ENCODE peak calls at places on chromosomes 13 and 19, in four cellular contexts. One of them, this sample, is unnamed.

GRCh38 chr19:13633109-13633508 is 126.8 kb upstream of the CACNA1A start:
- DNase-seq in WTC11: no peak
- DNase-seq in K562: no peak
- DNase-seq in H1: no peak
- DNase-seq in this sample: no peak

GRCh38 chr13:84445776-84446175 is 563.5 kb upstream of the SLITRK1 start:
- DNase-seq in WTC11: no peak
- DNase-seq in K562: no peak
- DNase-seq in H1: no peak
- DNase-seq in this sample: no peak

GRCh38 chr13:96511587-96511986 is 421.7 kb downstream of the HS6ST3 start:
- DNase-seq in WTC11: no peak
- DNase-seq in K562: no peak
- DNase-seq in H1: no peak
- DNase-seq in this sample: no peak

GRCh38 chr13:77375554-77375953 is 48.7 kb upstream of the MYCBP2 start:
- DNase-seq in WTC11: no peak
- DNase-seq in K562: no peak
- DNase-seq in H1: no peak
- DNase-seq in this sample: no peak

GRCh38 chr13:93309886-93310520 is 83.4 kb downstream of the GPC6 start:
- DNase-seq in WTC11: no peak
- DNase-seq in K562: no peak
- DNase-seq in H1: no peak
- DNase-seq in this sample: no peak

GRCh38 chr19:18951721-18952281 is 10.8 kb upstream of the HOMER3 start:
- DNase-seq in WTC11: no peak
- DNase-seq in K562: no peak
- DNase-seq in H1: no peak
- DNase-seq in this sample: no peak

GRCh38 chr19:33393286-33394005 is 19.9 kb downstream of the CEBPG start:
- DNase-seq in WTC11: peak; percentile 16
- DNase-seq in K562: no peak
- DNase-seq in H1: no peak
- DNase-seq in this sample: peak; percentile 47

GRCh38 chr19:12000152-12000981 is 35.1 kb downstream of the ZNF433 start:
- DNase-seq in WTC11: no peak
- DNase-seq in K562: no peak
- DNase-seq in H1: no peak
- DNase-seq in this sample: no peak

DNA sequence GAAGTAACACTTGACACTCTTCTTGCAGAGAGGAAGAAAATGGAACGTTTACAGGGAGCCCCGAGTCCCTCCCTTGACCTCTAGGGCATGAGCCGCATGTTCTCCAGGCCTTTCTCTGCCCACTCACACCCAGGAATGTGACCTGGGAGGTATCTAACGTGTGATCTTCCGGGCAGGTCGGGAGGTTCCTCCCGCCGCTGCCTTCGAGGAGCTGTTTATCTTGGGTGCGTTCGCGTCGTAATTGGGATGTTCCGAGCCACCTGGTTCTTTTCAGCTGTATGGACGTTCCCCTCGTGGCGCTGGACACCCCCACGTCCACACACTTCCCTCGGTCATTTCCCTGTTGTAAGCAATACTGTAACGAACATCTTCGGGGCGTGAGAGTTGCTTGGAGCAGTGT is 13.6 kb downstream of the ARID3A start:
- DNase-seq in WTC11: no peak
- DNase-seq in K562: no peak
- DNase-seq in H1: no peak
- DNase-seq in this sample: no peak
- TF ChIP-seq TEAD4 in WTC11: no peak
- TF ChIP-seq TEAD4 in K562: no peak
- TF ChIP-seq TEAD4 in H1: no peak
- TF ChIP-seq TEAD4 in this sample: no peak

DNA sequence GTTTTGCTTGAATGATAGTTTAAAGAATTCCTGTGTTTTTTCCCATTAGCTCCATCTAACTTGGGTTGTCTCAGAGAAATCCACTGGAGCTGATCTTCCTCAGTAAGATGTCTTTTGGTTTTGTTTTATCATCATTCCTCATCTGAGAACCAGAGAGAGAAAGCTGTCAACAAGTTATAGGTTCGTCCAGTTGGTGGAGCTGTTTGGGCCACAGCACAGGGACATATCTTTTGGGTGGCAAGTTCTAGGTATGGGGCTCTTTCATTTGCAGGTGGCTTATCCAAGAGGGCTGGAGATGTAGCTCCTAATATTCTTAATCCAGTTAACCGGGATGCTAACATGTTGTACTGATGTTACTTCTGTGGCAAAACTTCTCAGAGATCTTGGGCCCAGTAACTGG is 174.2 kb downstream of the KCNRG start:
- DNase-seq in WTC11: no peak
- DNase-seq in K562: no peak
- DNase-seq in H1: no peak
- DNase-seq in this sample: no peak
- TF ChIP-seq TEAD4 in WTC11: no peak
- TF ChIP-seq TEAD4 in K562: no peak
- TF ChIP-seq TEAD4 in H1: no peak
- TF ChIP-seq TEAD4 in this sample: no peak

GRCh38 chr13:37443538-37443937 is 155.0 kb downstream of the POSTN start:
- DNase-seq in WTC11: no peak
- DNase-seq in K562: no peak
- DNase-seq in H1: no peak
- DNase-seq in this sample: no peak

GRCh38 chr13:37453246-37453645 is 145.3 kb downstream of the POSTN start:
- DNase-seq in WTC11: no peak
- DNase-seq in K562: no peak
- DNase-seq in H1: no peak
- DNase-seq in this sample: no peak

GRCh38 chr13:37442996-37443395 is 155.6 kb downstream of the POSTN start:
- DNase-seq in WTC11: no peak
- DNase-seq in K562: no peak
- DNase-seq in H1: no peak
- DNase-seq in this sample: no peak

GRCh38 chr13:37446503-37446902 is 152.1 kb downstream of the POSTN start:
- DNase-seq in WTC11: no peak
- DNase-seq in K562: no peak
- DNase-seq in H1: no peak
- DNase-seq in this sample: no peak

DNA sequence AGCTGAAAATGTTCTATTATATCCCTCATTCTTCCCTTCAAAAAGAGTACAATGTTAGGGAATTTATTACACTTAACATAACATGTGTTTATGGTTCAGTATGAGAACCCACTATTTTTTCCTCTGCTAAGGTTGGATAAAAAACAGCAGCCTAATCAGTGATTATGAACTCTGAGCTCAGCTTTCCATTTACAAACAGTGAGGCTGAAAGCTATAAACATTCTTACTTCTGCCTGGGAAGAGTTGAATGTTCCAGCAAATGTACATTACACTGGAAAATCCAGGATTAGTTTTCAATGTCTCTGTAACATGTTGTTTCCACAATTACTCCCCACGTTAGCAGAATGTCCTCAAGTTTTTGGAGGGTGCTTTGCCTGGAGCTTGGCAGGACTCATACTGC is 150.5 kb downstream of the POSTN start:
- DNase-seq in WTC11: no peak
- DNase-seq in K562: no peak
- DNase-seq in H1: no peak
- DNase-seq in this sample: no peak
- TF ChIP-seq TEAD4 in WTC11: no peak
- TF ChIP-seq TEAD4 in K562: no peak
- TF ChIP-seq TEAD4 in H1: no peak
- TF ChIP-seq TEAD4 in this sample: no peak

GRCh38 chr13:50616101-50616500 is 227.4 kb downstream of the DLEU7 start:
- DNase-seq in WTC11: no peak
- DNase-seq in K562: no peak
- DNase-seq in H1: no peak
- DNase-seq in this sample: no peak

GRCh38 chr13:50618206-50618605 is 225.3 kb downstream of the DLEU7 start:
- DNase-seq in WTC11: no peak
- DNase-seq in K562: no peak
- DNase-seq in H1: no peak
- DNase-seq in this sample: no peak

GRCh38 chr13:50615234-50615633 is 228.3 kb downstream of the DLEU7 start:
- DNase-seq in WTC11: no peak
- DNase-seq in K562: no peak
- DNase-seq in H1: no peak
- DNase-seq in this sample: no peak

GRCh38 chr13:50613356-50613831 is 230.1 kb downstream of the DLEU7 start:
- DNase-seq in WTC11: no peak
- DNase-seq in K562: peak; percentile 61
- DNase-seq in H1: no peak
- DNase-seq in this sample: no peak

GRCh38 chr13:50617134-50617721 is 226.3 kb downstream of the DLEU7 start:
- DNase-seq in WTC11: no peak
- DNase-seq in K562: no peak
- DNase-seq in H1: no peak
- DNase-seq in this sample: no peak
- TF ChIP-seq TEAD4 in WTC11: no peak
- TF ChIP-seq TEAD4 in K562: no peak
- TF ChIP-seq TEAD4 in H1: no peak
- TF ChIP-seq TEAD4 in this sample: peak; percentile 84

GRCh38 chr19:39818626-39819097 is 15.3 kb downstream of the DYRK1B start:
- DNase-seq in WTC11: no peak
- DNase-seq in K562: no peak
- DNase-seq in H1: no peak
- DNase-seq in this sample: no peak
- TF ChIP-seq TEAD4 in WTC11: no peak
- TF ChIP-seq TEAD4 in K562: no peak
- TF ChIP-seq TEAD4 in H1: no peak
- TF ChIP-seq TEAD4 in this sample: no peak